ENCODE peak calls at places on chromosomes 5 and 9, in eight cellular contexts. One of them, this sample, is unnamed.

GRCh38 chr5:77637170-77638074 is 1.1 kb downstream of the OTP start:
- DNase-seq in tibial artery: no peak
- DNase-seq in CD8-positive, alpha-beta T cell: no peak
- DNase-seq in cardiac fibroblast: no peak
- DNase-seq in kidney: no peak
- DNase-seq in fibroblast of pulmonary artery: no peak
- DNase-seq in D721Med: no peak
- DNase-seq in transverse colon: no peak
- DNase-seq in this sample: no peak

GRCh38 chr5:129960831-129961230 is 56.6 kb downstream of the CHSY3 start:
- DNase-seq in tibial artery: no peak
- DNase-seq in CD8-positive, alpha-beta T cell: no peak
- DNase-seq in cardiac fibroblast: peak
- DNase-seq in kidney: no peak
- DNase-seq in fibroblast of pulmonary artery: peak
- DNase-seq in D721Med: no peak
- DNase-seq in transverse colon: no peak
- DNase-seq in this sample: no peak

GRCh38 chr9:131443648-131444047 is 49.8 kb downstream of the PRRC2B start:
- DNase-seq in tibial artery: peak
- DNase-seq in CD8-positive, alpha-beta T cell: no peak
- DNase-seq in cardiac fibroblast: no peak
- DNase-seq in kidney: no peak
- DNase-seq in fibroblast of pulmonary artery: no peak
- DNase-seq in D721Med: no peak
- DNase-seq in transverse colon: no peak
- DNase-seq in this sample: no peak

GRCh38 chr9:72127753-72128152 is 21.5 kb upstream of the GDA start:
- DNase-seq in tibial artery: no peak
- DNase-seq in CD8-positive, alpha-beta T cell: no peak
- DNase-seq in cardiac fibroblast: no peak
- DNase-seq in kidney: no peak
- DNase-seq in fibroblast of pulmonary artery: no peak
- DNase-seq in D721Med: no peak
- DNase-seq in transverse colon: no peak
- DNase-seq in this sample: no peak

GRCh38 chr5:3026099-3026498 is 274.6 kb upstream of the IRX2 start:
- DNase-seq in tibial artery: no peak
- DNase-seq in CD8-positive, alpha-beta T cell: no peak
- DNase-seq in cardiac fibroblast: no peak
- DNase-seq in kidney: no peak
- DNase-seq in fibroblast of pulmonary artery: no peak
- DNase-seq in D721Med: no peak
- DNase-seq in transverse colon: no peak
- DNase-seq in this sample: no peak

GRCh38 chr9:105331160-105331559 is 86.7 kb downstream of the SLC44A1 start:
- DNase-seq in tibial artery: no peak
- DNase-seq in CD8-positive, alpha-beta T cell: no peak
- DNase-seq in cardiac fibroblast: no peak
- DNase-seq in kidney: no peak
- DNase-seq in fibroblast of pulmonary artery: no peak
- DNase-seq in D721Med: no peak
- DNase-seq in transverse colon: no peak
- DNase-seq in this sample: no peak

GRCh38 chr9:1442105-1442504 is 391.9 kb downstream of the DMRT2 start:
- DNase-seq in tibial artery: no peak
- DNase-seq in CD8-positive, alpha-beta T cell: no peak
- DNase-seq in cardiac fibroblast: no peak
- DNase-seq in kidney: no peak
- DNase-seq in fibroblast of pulmonary artery: no peak
- DNase-seq in D721Med: no peak
- DNase-seq in transverse colon: no peak
- DNase-seq in this sample: no peak

GRCh38 chr5:59874675-59875074 is 18.9 kb downstream of the PDE4D start:
- DNase-seq in tibial artery: no peak
- DNase-seq in CD8-positive, alpha-beta T cell: no peak
- DNase-seq in cardiac fibroblast: no peak
- DNase-seq in kidney: no peak
- DNase-seq in fibroblast of pulmonary artery: no peak
- DNase-seq in D721Med: no peak
- DNase-seq in transverse colon: no peak
- DNase-seq in this sample: no peak

GRCh38 chr9:89112243-89112642 is 66.4 kb downstream of the SHC3 start:
- DNase-seq in tibial artery: no peak
- DNase-seq in CD8-positive, alpha-beta T cell: no peak
- DNase-seq in cardiac fibroblast: no peak
- DNase-seq in kidney: no peak
- DNase-seq in fibroblast of pulmonary artery: no peak
- DNase-seq in D721Med: no peak
- DNase-seq in transverse colon: no peak
- DNase-seq in this sample: no peak

GRCh38 chr5:148623741-148624140 is 30.6 kb downstream of the HTR4 start:
- DNase-seq in tibial artery: no peak
- DNase-seq in CD8-positive, alpha-beta T cell: no peak
- DNase-seq in cardiac fibroblast: no peak
- DNase-seq in kidney: no peak
- DNase-seq in fibroblast of pulmonary artery: no peak
- DNase-seq in D721Med: no peak
- DNase-seq in transverse colon: no peak
- DNase-seq in this sample: no peak

GRCh38 chr5:99929067-99929805 is 605.9 kb upstream of the FAM174A start:
- DNase-seq in tibial artery: no peak
- DNase-seq in CD8-positive, alpha-beta T cell: no peak
- DNase-seq in cardiac fibroblast: no peak
- DNase-seq in kidney: peak
- DNase-seq in fibroblast of pulmonary artery: no peak
- DNase-seq in D721Med: no peak
- DNase-seq in transverse colon: no peak
- DNase-seq in this sample: no peak

GRCh38 chr9:77177894-77178794 is 810 bp downstream of the VPS13A start:
- DNase-seq in tibial artery: peak
- DNase-seq in CD8-positive, alpha-beta T cell: peak
- DNase-seq in cardiac fibroblast: peak
- DNase-seq in kidney: peak
- DNase-seq in fibroblast of pulmonary artery: peak
- DNase-seq in D721Med: no peak
- DNase-seq in transverse colon: peak
- DNase-seq in this sample: peak

GRCh38 chr5:138389332-138389731 is 36.8 kb downstream of the KDM3B start:
- DNase-seq in tibial artery: no peak
- DNase-seq in CD8-positive, alpha-beta T cell: no peak
- DNase-seq in cardiac fibroblast: peak
- DNase-seq in kidney: no peak
- DNase-seq in fibroblast of pulmonary artery: peak
- DNase-seq in D721Med: no peak
- DNase-seq in transverse colon: no peak
- DNase-seq in this sample: no peak

GRCh38 chr5:67188274-67188857 is 8.2 kb downstream of the CD180 start:
- DNase-seq in tibial artery: no peak
- DNase-seq in CD8-positive, alpha-beta T cell: no peak
- DNase-seq in cardiac fibroblast: no peak
- DNase-seq in kidney: no peak
- DNase-seq in fibroblast of pulmonary artery: no peak
- DNase-seq in D721Med: no peak
- DNase-seq in transverse colon: no peak
- DNase-seq in this sample: no peak

GRCh38 chr5:113502073-113502472 is 11.4 kb upstream of the YTHDC2 start:
- DNase-seq in tibial artery: no peak
- DNase-seq in CD8-positive, alpha-beta T cell: no peak
- DNase-seq in cardiac fibroblast: no peak
- DNase-seq in kidney: no peak
- DNase-seq in fibroblast of pulmonary artery: no peak
- DNase-seq in D721Med: no peak
- DNase-seq in transverse colon: no peak
- DNase-seq in this sample: no peak

GRCh38 chr9:113659039-113659438 is 195.5 kb downstream of the RGS3 start:
- DNase-seq in tibial artery: peak
- DNase-seq in CD8-positive, alpha-beta T cell: no peak
- DNase-seq in cardiac fibroblast: no peak
- DNase-seq in kidney: no peak
- DNase-seq in fibroblast of pulmonary artery: no peak
- DNase-seq in D721Med: no peak
- DNase-seq in transverse colon: no peak
- DNase-seq in this sample: no peak

GRCh38 chr5:35622974-35623373 is 5.3 kb downstream of the SPEF2 start:
- DNase-seq in tibial artery: no peak
- DNase-seq in CD8-positive, alpha-beta T cell: no peak
- DNase-seq in cardiac fibroblast: no peak
- DNase-seq in kidney: no peak
- DNase-seq in fibroblast of pulmonary artery: no peak
- DNase-seq in D721Med: no peak
- DNase-seq in transverse colon: no peak
- DNase-seq in this sample: no peak

GRCh38 chr9:92224177-92224576 is 69.3 kb downstream of the IARS1 start:
- DNase-seq in tibial artery: no peak
- DNase-seq in CD8-positive, alpha-beta T cell: no peak
- DNase-seq in cardiac fibroblast: no peak
- DNase-seq in kidney: no peak
- DNase-seq in fibroblast of pulmonary artery: no peak
- DNase-seq in D721Med: no peak
- DNase-seq in transverse colon: no peak
- DNase-seq in this sample: no peak

GRCh38 chr5:77444356-77444755 is 47.8 kb downstream of the WDR41 start:
- DNase-seq in tibial artery: no peak
- DNase-seq in CD8-positive, alpha-beta T cell: no peak
- DNase-seq in cardiac fibroblast: no peak
- DNase-seq in kidney: no peak
- DNase-seq in fibroblast of pulmonary artery: no peak
- DNase-seq in D721Med: no peak
- DNase-seq in transverse colon: no peak
- DNase-seq in this sample: no peak

GRCh38 chr9:713046-713445 is 128.5 kb upstream of the DMRT1 start:
- DNase-seq in tibial artery: no peak
- DNase-seq in CD8-positive, alpha-beta T cell: no peak
- DNase-seq in cardiac fibroblast: no peak
- DNase-seq in kidney: no peak
- DNase-seq in fibroblast of pulmonary artery: no peak
- DNase-seq in D721Med: no peak
- DNase-seq in transverse colon: no peak
- DNase-seq in this sample: no peak

GRCh38 chr5:150579462-150580400 is 60.7 kb upstream of the SYNPO start:
- DNase-seq in tibial artery: peak
- DNase-seq in CD8-positive, alpha-beta T cell: no peak
- DNase-seq in cardiac fibroblast: no peak
- DNase-seq in kidney: no peak
- DNase-seq in fibroblast of pulmonary artery: no peak
- DNase-seq in D721Med: no peak
- DNase-seq in transverse colon: peak
- DNase-seq in this sample: no peak

GRCh38 chr9:130129425-130130061 is 42.7 kb upstream of the NCS1 start:
- DNase-seq in tibial artery: no peak
- DNase-seq in CD8-positive, alpha-beta T cell: no peak
- DNase-seq in cardiac fibroblast: no peak
- DNase-seq in kidney: peak
- DNase-seq in fibroblast of pulmonary artery: no peak
- DNase-seq in D721Med: no peak
- DNase-seq in transverse colon: no peak
- DNase-seq in this sample: no peak

GRCh38 chr9:73104342-73104741 is 47.3 kb upstream of the ANXA1 start:
- DNase-seq in tibial artery: no peak
- DNase-seq in CD8-positive, alpha-beta T cell: no peak
- DNase-seq in cardiac fibroblast: no peak
- DNase-seq in kidney: no peak
- DNase-seq in fibroblast of pulmonary artery: no peak
- DNase-seq in D721Med: no peak
- DNase-seq in transverse colon: no peak
- DNase-seq in this sample: no peak

GRCh38 chr5:14773588-14773987 is 98.0 kb downstream of the ANKH start:
- DNase-seq in tibial artery: no peak
- DNase-seq in CD8-positive, alpha-beta T cell: no peak
- DNase-seq in cardiac fibroblast: no peak
- DNase-seq in kidney: no peak
- DNase-seq in fibroblast of pulmonary artery: no peak
- DNase-seq in D721Med: no peak
- DNase-seq in transverse colon: no peak
- DNase-seq in this sample: no peak

GRCh38 chr9:87682618-87683017 is 43.3 kb upstream of the CTSL start:
- DNase-seq in tibial artery: no peak
- DNase-seq in CD8-positive, alpha-beta T cell: no peak
- DNase-seq in cardiac fibroblast: no peak
- DNase-seq in kidney: no peak
- DNase-seq in fibroblast of pulmonary artery: no peak
- DNase-seq in D721Med: no peak
- DNase-seq in transverse colon: no peak
- DNase-seq in this sample: peak
- TF ChIP-seq CTCF in tibial artery: no peak
- TF ChIP-seq CTCF in CD8-positive, alpha-beta T cell: no peak
- TF ChIP-seq CTCF in cardiac fibroblast: no peak
- TF ChIP-seq CTCF in kidney: no peak
- TF ChIP-seq CTCF in fibroblast of pulmonary artery: no peak
- TF ChIP-seq CTCF in D721Med: no peak
- TF ChIP-seq CTCF in transverse colon: no peak
- TF ChIP-seq CTCF in this sample: no peak

GRCh38 chr5:7683753-7684152 is 167.2 kb downstream of the CFAP90 start:
- DNase-seq in tibial artery: no peak
- DNase-seq in CD8-positive, alpha-beta T cell: no peak
- DNase-seq in cardiac fibroblast: no peak
- DNase-seq in kidney: no peak
- DNase-seq in fibroblast of pulmonary artery: no peak
- DNase-seq in D721Med: no peak
- DNase-seq in transverse colon: no peak
- DNase-seq in this sample: no peak
- TF ChIP-seq CTCF in tibial artery: no peak
- TF ChIP-seq CTCF in CD8-positive, alpha-beta T cell: no peak
- TF ChIP-seq CTCF in cardiac fibroblast: no peak
- TF ChIP-seq CTCF in kidney: no peak
- TF ChIP-seq CTCF in fibroblast of pulmonary artery: no peak
- TF ChIP-seq CTCF in D721Med: no peak
- TF ChIP-seq CTCF in transverse colon: no peak
- TF ChIP-seq CTCF in this sample: no peak

GRCh38 chr9:2662496-2662895 is 40.9 kb downstream of the VLDLR start:
- DNase-seq in tibial artery: no peak
- DNase-seq in CD8-positive, alpha-beta T cell: no peak
- DNase-seq in cardiac fibroblast: no peak
- DNase-seq in kidney: no peak
- DNase-seq in fibroblast of pulmonary artery: peak
- DNase-seq in D721Med: no peak
- DNase-seq in transverse colon: no peak
- DNase-seq in this sample: no peak
- TF ChIP-seq CTCF in tibial artery: no peak
- TF ChIP-seq CTCF in CD8-positive, alpha-beta T cell: no peak
- TF ChIP-seq CTCF in cardiac fibroblast: no peak
- TF ChIP-seq CTCF in kidney: no peak
- TF ChIP-seq CTCF in fibroblast of pulmonary artery: no peak
- TF ChIP-seq CTCF in D721Med: no peak
- TF ChIP-seq CTCF in transverse colon: no peak
- TF ChIP-seq CTCF in this sample: no peak

DNA sequence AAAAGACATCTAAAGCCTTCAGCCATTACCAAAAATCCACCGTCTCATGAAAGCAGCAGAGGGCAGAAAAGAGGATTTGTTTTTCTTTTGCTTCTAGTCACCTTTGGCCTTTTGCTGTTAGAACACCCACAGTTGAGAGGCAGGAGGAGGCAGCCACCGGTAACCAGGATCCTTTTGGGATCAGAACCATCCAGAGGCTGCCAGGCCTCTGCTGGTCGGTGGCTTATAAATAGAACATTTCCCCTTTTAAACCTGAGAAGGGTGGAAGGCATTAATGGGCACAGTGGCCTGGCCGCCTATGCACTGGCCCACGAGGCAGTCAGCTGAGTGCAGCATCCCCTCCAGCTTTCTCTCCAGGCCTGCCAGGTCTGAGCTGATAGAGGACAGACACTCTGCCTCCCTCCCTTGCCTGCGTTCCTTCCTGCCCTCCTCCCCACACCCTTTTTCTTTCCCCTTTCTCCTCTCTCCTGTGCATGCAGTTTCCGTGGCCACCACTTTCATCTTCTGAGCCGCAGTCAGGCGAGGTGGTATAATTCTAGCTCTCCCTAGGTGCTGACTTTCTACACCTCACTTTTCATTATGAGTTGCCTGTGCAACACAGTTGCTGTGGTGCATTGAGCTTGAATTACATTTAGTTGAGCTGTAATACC is 253.4 kb downstream of the ARHGAP26 start:
- DNase-seq in tibial artery: peak
- DNase-seq in CD8-positive, alpha-beta T cell: no peak
- DNase-seq in cardiac fibroblast: peak
- DNase-seq in kidney: no peak
- DNase-seq in fibroblast of pulmonary artery: no peak
- DNase-seq in D721Med: no peak
- DNase-seq in transverse colon: peak
- DNase-seq in this sample: no peak
- TF ChIP-seq CTCF in tibial artery: peak
- TF ChIP-seq CTCF in CD8-positive, alpha-beta T cell: no peak
- TF ChIP-seq CTCF in cardiac fibroblast: no peak
- TF ChIP-seq CTCF in kidney: no peak
- TF ChIP-seq CTCF in fibroblast of pulmonary artery: peak
- TF ChIP-seq CTCF in D721Med: no peak
- TF ChIP-seq CTCF in transverse colon: no peak
- TF ChIP-seq CTCF in this sample: no peak